ENCODE peak calls at places on chromosome 1, in six cellular contexts. A is A549, X is uterus, L is tibial nerve, F is esophagus squamous epithelium, P is body of pancreas. C is an unnamed sample.
A peak's percentile ranks its signal among the peaks of the same experiment; 100 is the strongest.

GRCh38 chr1:3360646-3361257 is 93.7 kb upstream of the ARHGEF16 start:
- DNase-seq in A (no peak), X (no peak), L (no peak), F (no peak), P (no peak), C (no peak)

GRCh38 chr1:39213511-39214002 is 9.1 kb downstream of the MACF1 start:
- DNase-seq in A (no peak), X (no peak), L (no peak), F (no peak), P (no peak), C (no peak)

GRCh38 chr1:236345728-236346127 is 48.4 kb upstream of the EDARADD start:
- DNase-seq in A (peak; percentile 13), X (no peak), L (no peak), F (no peak), P (peak; percentile 67), C (peak; percentile 24)

GRCh38 chr1:63327417-63328139 is 5.2 kb downstream of the FOXD3 start:
- DNase-seq in A (peak; percentile 72), X (no peak), L (peak; percentile 43), F (no peak), P (peak; percentile 66), C (peak; percentile 72)

GRCh38 chr1:171434717-171435346 is 50.5 kb upstream of the PRRC2C start:
- DNase-seq in A (peak; percentile 62), X (peak; percentile 62), L (peak; percentile 51), F (no peak), P (peak; percentile 6), C (no peak)

GRCh38 chr1:36448530-36449051 is 1.7 kb downstream of the OSCP1 start:
- DNase-seq in A (no peak), X (no peak), L (no peak), F (no peak), P (no peak), C (no peak)

GRCh38 chr1:46492269-46492853 is 2.7 kb downstream of the DMBX1 start:
- DNase-seq in A (no peak), X (no peak), L (no peak), F (no peak), P (no peak), C (no peak)

GRCh38 chr1:28326980-28327379 is 1.9 kb upstream of the MED18 start:
- DNase-seq in A (peak; percentile 14), X (no peak), L (no peak), F (no peak), P (no peak), C (no peak)

GRCh38 chr1:167631987-167632680 is 2.1 kb downstream of the RCSD1 start:
- DNase-seq in A (no peak), X (no peak), L (no peak), F (no peak), P (no peak), C (no peak)

GRCh38 chr1:1156140-1157032 is 17.3 kb upstream of the TTLL10 start:
- DNase-seq in A (no peak), X (no peak), L (no peak), F (no peak), P (no peak), C (no peak)

GRCh38 chr1:1157914-1158710 is 15.6 kb upstream of the TTLL10 start:
- DNase-seq in A (no peak), X (peak; percentile 32), L (no peak), F (no peak), P (peak; percentile 77), C (no peak)

GRCh38 chr1:1155258-1155657 is 18.4 kb upstream of the TTLL10 start:
- DNase-seq in A (no peak), X (no peak), L (no peak), F (no peak), P (no peak), C (no peak)

GRCh38 chr1:1157033-1157365 is 16.7 kb upstream of the TTLL10 start:
- DNase-seq in A (no peak), X (no peak), L (no peak), F (no peak), P (no peak), C (no peak)

DNA sequence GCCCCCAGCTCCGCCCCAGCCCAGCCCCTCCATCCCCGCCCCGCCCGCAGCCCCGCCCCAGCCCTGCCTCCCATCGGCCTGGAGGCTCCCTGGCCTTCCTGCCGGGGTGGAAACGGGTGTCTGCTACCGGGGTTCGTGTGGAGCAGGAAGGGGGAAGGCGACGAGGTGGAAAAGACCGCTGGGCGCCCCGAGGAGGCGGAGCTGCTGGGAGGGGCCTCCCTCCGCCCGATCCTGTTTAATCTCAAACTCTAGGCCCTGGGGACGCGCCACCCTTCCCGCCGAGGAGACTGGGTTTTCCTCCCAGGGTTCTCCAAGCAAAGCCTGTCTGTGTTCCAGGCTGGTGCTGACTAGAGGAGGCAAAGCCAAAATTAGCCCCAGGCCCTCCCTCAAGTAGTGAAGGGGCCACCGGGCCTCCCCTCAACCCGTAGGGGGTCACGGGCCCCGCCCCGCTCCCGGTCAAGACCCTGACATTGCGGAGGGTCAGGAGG is 16.2 kb upstream of the TTLL10 start:
- DNase-seq in A (peak; percentile 74), X (peak; percentile 85), L (peak; percentile 72), F (peak; percentile 28), P (peak; percentile 91), C (peak; percentile 80)
- TF ChIP-seq POLR2A in A (peak; percentile 31), X (peak; percentile 60), L (no peak), F (peak; percentile 81), P (peak; percentile 93), C (peak; percentile 50)

GRCh38 chr1:20362856-20363255 is 72.2 kb downstream of the VWA5B1 start:
- DNase-seq in A (no peak), X (no peak), L (no peak), F (no peak), P (no peak), C (no peak)

GRCh38 chr1:20361401-20361800 is 70.7 kb downstream of the VWA5B1 start:
- DNase-seq in A (no peak), X (no peak), L (no peak), F (no peak), P (no peak), C (no peak)

GRCh38 chr1:20358761-20359263 is 68.1 kb downstream of the VWA5B1 start:
- DNase-seq in A (peak; percentile 23), X (no peak), L (no peak), F (no peak), P (peak; percentile 94), C (peak; percentile 90)

GRCh38 chr1:20359451-20360330 is 69.0 kb downstream of the VWA5B1 start:
- DNase-seq in A (no peak), X (no peak), L (no peak), F (no peak), P (peak; percentile 53), C (no peak)

GRCh38 chr1:20361805-20362381 is 71.2 kb downstream of the VWA5B1 start:
- DNase-seq in A (peak; percentile 49), X (no peak), L (peak; percentile 36), F (no peak), P (peak; percentile 47), C (no peak)
- H3K27ac ChIP-seq in A (no peak overlapping the region), X (no peak overlapping the region), L (no peak overlapping the region), F (no peak overlapping the region), P (no peak overlapping the region), C (no peak overlapping the region)

GRCh38 chr1:11681071-11681771 is at the start of gene MAD2L2:
- DNase-seq in A (peak; percentile 73), X (peak; percentile 86), L (peak; percentile 75), F (no peak), P (peak; percentile 89), C (peak; percentile 95)
- TF ChIP-seq POLR2A in A (no peak), X (no peak), L (peak; percentile 18), F (peak; percentile 69), P (peak; percentile 64), C (peak; percentile 75)

GRCh38 chr1:248306103-248306502 is 2.9 kb upstream of the OR2T12 start:
- DNase-seq in A (no peak), X (no peak), L (no peak), F (no peak), P (no peak), C (no peak)
- H3K27ac ChIP-seq in A (no peak overlapping the region), X (no peak overlapping the region), L (no peak overlapping the region), F (no peak overlapping the region), P (no peak overlapping the region), C (no peak overlapping the region)

DNA sequence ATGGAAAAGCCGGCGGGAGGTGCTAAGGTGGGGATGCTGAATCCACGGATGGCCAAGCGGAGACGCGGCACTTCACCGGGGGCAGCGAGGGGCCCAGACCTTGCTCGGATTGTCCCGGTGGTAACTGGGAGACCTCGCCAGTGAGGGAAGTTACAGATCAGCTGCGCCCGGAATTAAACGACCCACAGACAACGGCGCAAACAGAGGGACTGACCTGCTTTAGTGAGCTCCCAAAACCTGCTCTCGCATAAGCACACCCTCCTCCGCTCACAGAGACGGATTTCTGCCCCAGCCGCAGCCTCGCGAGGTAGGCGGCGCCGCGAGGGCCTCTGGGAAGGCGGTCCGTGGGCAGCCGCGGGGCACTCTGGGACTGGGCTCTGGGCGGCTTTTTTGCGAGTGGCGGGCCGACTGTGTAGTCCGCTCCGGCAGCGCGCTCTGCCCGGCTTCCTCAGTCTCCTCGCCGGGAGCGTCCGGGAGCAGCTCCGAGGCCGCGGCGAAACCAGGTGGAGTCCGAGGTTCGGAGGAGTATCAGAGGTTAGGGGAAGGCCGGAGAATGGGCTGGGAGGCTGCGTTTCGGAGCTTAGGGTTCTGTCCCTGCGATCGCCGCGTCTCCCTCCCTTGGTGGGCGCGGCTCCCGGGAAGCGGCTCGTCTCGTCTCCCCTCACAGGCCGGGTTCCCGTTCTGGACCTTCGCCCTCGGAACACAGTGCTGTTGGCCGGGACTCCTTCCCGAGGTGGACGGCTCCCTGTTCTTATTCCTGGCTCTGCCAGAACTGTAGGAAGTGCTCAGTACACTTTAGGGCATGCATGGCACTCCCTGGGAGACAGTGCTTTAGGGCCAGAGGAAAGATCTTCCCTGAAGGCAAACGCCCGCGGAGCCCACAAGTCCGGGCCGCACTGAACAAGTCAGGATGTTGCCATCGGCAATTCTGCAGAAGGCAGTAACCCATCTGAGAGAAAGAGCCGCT is at the start of gene EXO5:
- DNase-seq in A (peak; percentile 64), X (peak; percentile 62), L (peak; percentile 57), F (peak; percentile 17), P (peak; percentile 85), C (peak; percentile 92)
- TF ChIP-seq POLR2A in A (peak; percentile 52), X (peak; percentile 26), L (no peak), F (peak; percentile 58), P (peak; percentile 61), C (peak; percentile 67)

GRCh38 chr1:208183977-208184901 is 59.9 kb downstream of the PLXNA2 start:
- DNase-seq in A (peak; percentile 95), X (peak; percentile 70), L (peak; percentile 45), F (no peak), P (no peak), C (no peak)

GRCh38 chr1:208179303-208179702 is 64.9 kb downstream of the PLXNA2 start:
- DNase-seq in A (peak; percentile 40), X (peak; percentile 64), L (no peak), F (no peak), P (peak; percentile 45), C (no peak)

GRCh38 chr1:208182880-208183279 is 61.3 kb downstream of the PLXNA2 start:
- DNase-seq in A (no peak), X (no peak), L (no peak), F (no peak), P (no peak), C (no peak)

GRCh38 chr1:208179850-208180416 is 64.3 kb downstream of the PLXNA2 start:
- DNase-seq in A (no peak), X (no peak), L (no peak), F (no peak), P (no peak), C (no peak)

DNA sequence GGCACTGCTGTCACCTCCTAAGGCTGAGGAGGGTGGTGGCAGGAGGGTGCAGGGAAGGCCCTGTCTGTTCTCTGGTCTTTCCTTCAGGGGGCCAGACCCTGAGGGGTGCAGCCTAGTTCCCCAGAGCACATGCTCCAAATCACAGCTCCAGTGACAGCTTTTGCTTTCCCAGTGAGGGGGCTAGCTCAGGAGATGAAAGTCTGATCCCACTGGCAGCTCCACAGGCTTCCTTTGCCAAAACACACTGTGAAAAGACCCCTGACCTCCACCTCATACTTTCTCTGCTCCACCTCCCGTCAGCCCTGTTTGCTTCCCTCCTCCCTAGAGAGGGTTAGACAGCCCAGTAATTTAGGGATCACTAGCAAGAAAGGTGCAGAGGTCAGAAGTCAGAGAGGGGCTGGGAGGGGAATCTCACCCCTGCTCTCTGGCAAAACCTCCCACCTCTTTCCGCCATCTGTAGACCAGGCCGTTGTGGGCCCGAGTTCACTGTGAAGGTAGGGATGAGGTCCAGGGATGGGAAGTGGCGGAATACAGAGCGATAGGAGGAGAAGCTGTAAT is 62.8 kb downstream of the PLXNA2 start:
- DNase-seq in A (no peak), X (peak; percentile 72), L (no peak), F (no peak), P (no peak), C (no peak)
- H3K27ac ChIP-seq in A (peak overlapping the region; percentile 32), X (peak overlapping the region; percentile 80), L (no peak overlapping the region), F (no peak overlapping the region), P (no peak overlapping the region), C (no peak overlapping the region)

C was measured in right lobe of liver.